ENCODE peak calls at places on chromosomes 6 and 20, in ten cellular contexts. F, E, K, I, B, D, M, S, J and U are unnamed samples.

GRCh38 chr6:43600595-43600994 is 24.6 kb downstream of the POLH start:
- DNase-seq in F (no peak), E (no peak), K (no peak), I (no peak), B (no peak), D (no peak), M (no peak), S (no peak), J (no peak), U (no peak)

GRCh38 chr6:79438015-79438414 is 99.2 kb downstream of the LCA5 start:
- DNase-seq in F (no peak), E (peak), K (peak), I (no peak), B (no peak), D (no peak), M (no peak), S (peak), J (peak), U (no peak)

GRCh38 chr6:46983007-46983411 is 59.1 kb downstream of the ADGRF1 start:
- DNase-seq in F (no peak), E (peak), K (no peak), I (no peak), B (no peak), D (no peak), M (no peak), S (no peak), J (no peak), U (no peak)

GRCh38 chr6:84882768-84883766 is 118.7 kb upstream of the TBX18 start:
- DNase-seq in F (no peak), E (peak), K (no peak), I (no peak), B (no peak), D (no peak), M (no peak), S (no peak), J (no peak), U (no peak)

GRCh38 chr20:9415426-9415825 is 99.0 kb upstream of the LAMP5 start:
- DNase-seq in F (no peak), E (no peak), K (no peak), I (no peak), B (no peak), D (no peak), M (no peak), S (no peak), J (no peak), U (no peak)

GRCh38 chr6:48036316-48036715 is 74.7 kb downstream of the PTCHD4 start:
- DNase-seq in F (no peak), E (peak), K (no peak), I (no peak), B (no peak), D (no peak), M (no peak), S (peak), J (no peak), U (no peak)

GRCh38 chr6:33672808-33673207 is 38.7 kb downstream of the UQCC2 start:
- DNase-seq in F (no peak), E (peak), K (peak), I (no peak), B (no peak), D (peak), M (peak), S (peak), J (peak), U (no peak)

GRCh38 chr6:147479857-147480256 is 28.6 kb upstream of the SAMD5 start:
- DNase-seq in F (no peak), E (no peak), K (no peak), I (no peak), B (no peak), D (no peak), M (no peak), S (no peak), J (no peak), U (no peak)

GRCh38 chr6:14488185-14488584 is 370.6 kb downstream of the CD83 start:
- DNase-seq in F (no peak), E (no peak), K (no peak), I (peak), B (no peak), D (no peak), M (no peak), S (no peak), J (no peak), U (no peak)